ENCODE peak calls at places on chromosomes 16 and 17, in eight cellular contexts. J, C, P, K, F, D, N and B are unnamed samples.

GRCh38 chr17:57806083-57806830 is 43.6 kb downstream of the MRPS23 start:
- DNase-seq in J (no peak), C (no peak), P (peak), K (no peak), F (no peak), D (no peak), N (peak), B (no peak)

GRCh38 chr17:59872351-59872750 is 20.4 kb downstream of the TUBD1 start:
- DNase-seq in J (no peak), C (no peak), P (no peak), K (no peak), F (no peak), D (no peak), N (no peak), B (no peak)

GRCh38 chr17:50558955-50559614 is 1.4 kb upstream of the CACNA1G start:
- DNase-seq in J (no peak), C (no peak), P (no peak), K (no peak), F (no peak), D (no peak), N (peak), B (no peak)

GRCh38 chr16:31711344-31711845 is 162.2 kb upstream of the ZNF267 start:
- DNase-seq in J (no peak), C (no peak), P (no peak), K (no peak), F (no peak), D (no peak), N (no peak), B (no peak)

GRCh38 chr17:45092932-45093430 is 31.9 kb downstream of the NMT1 start:
- DNase-seq in J (no peak), C (peak), P (no peak), K (peak), F (peak), D (no peak), N (no peak), B (peak)

GRCh38 chr17:81537343-81537855 is 9.2 kb downstream of the FSCN2 start:
- DNase-seq in J (no peak), C (no peak), P (peak), K (no peak), F (no peak), D (no peak), N (peak), B (no peak)

GRCh38 chr16:51731160-51731559 is 580.1 kb upstream of the SALL1 start:
- DNase-seq in J (no peak), C (no peak), P (peak), K (no peak), F (no peak), D (no peak), N (no peak), B (no peak)

GRCh38 chr17:61536417-61536955 is 54.5 kb downstream of the NACA2 start:
- DNase-seq in J (no peak), C (no peak), P (no peak), K (no peak), F (no peak), D (no peak), N (no peak), B (no peak)

GRCh38 chr17:31724619-31725018 is 134.4 kb downstream of the COPRS start:
- DNase-seq in J (no peak), C (no peak), P (no peak), K (no peak), F (no peak), D (no peak), N (no peak), B (peak)

GRCh38 chr17:8674344-8675305 is 44.1 kb upstream of the MYH10 start:
- DNase-seq in J (no peak), C (peak), P (no peak), K (no peak), F (no peak), D (no peak), N (no peak), B (peak)

GRCh38 chr16:83930730-83931500 is 22.1 kb upstream of the OSGIN1 start:
- DNase-seq in J (no peak), C (no peak), P (no peak), K (no peak), F (no peak), D (no peak), N (no peak), B (no peak)

GRCh38 chr17:51455931-51456330 is 195.6 kb downstream of the UTP18 start:
- DNase-seq in J (no peak), C (no peak), P (no peak), K (no peak), F (no peak), D (no peak), N (no peak), B (no peak)

GRCh38 chr16:82580293-82580900 is 46.4 kb upstream of the CDH13 start:
- DNase-seq in J (no peak), C (no peak), P (no peak), K (no peak), F (no peak), D (no peak), N (peak), B (no peak)

GRCh38 chr16:72976047-72976746 is 71.7 kb downstream of the ZFHX3 start:
- DNase-seq in J (no peak), C (no peak), P (no peak), K (no peak), F (no peak), D (no peak), N (no peak), B (no peak)

GRCh38 chr16:81994485-81994884 is 16.8 kb downstream of the SDR42E1 start:
- DNase-seq in J (no peak), C (no peak), P (no peak), K (no peak), F (no peak), D (no peak), N (peak), B (no peak)

GRCh38 chr16:5461574-5461973 is 364.0 kb upstream of the EEF2KMT start:
- DNase-seq in J (no peak), C (no peak), P (no peak), K (no peak), F (no peak), D (no peak), N (peak), B (no peak)

GRCh38 chr16:8931864-8932263 is 31.8 kb downstream of the USP7 start:
- DNase-seq in J (peak), C (peak), P (no peak), K (no peak), F (peak), D (no peak), N (no peak), B (peak)

GRCh38 chr16:73000907-73001521 is 46.9 kb downstream of the ZFHX3 start:
- DNase-seq in J (no peak), C (no peak), P (no peak), K (no peak), F (no peak), D (no peak), N (no peak), B (no peak)

GRCh38 chr17:18932360-18933055 is 19.5 kb upstream of the SLC5A10 start:
- DNase-seq in J (peak), C (no peak), P (no peak), K (no peak), F (no peak), D (no peak), N (no peak), B (no peak)

GRCh38 chr17:74780443-74781238 is 4.5 kb upstream of the NAT9 start:
- DNase-seq in J (no peak), C (no peak), P (no peak), K (no peak), F (no peak), D (no peak), N (peak), B (peak)

GRCh38 chr17:80021600-80021999 is 14.1 kb downstream of the TBC1D16 start:
- DNase-seq in J (no peak), C (no peak), P (no peak), K (no peak), F (no peak), D (no peak), N (no peak), B (no peak)

GRCh38 chr17:2749058-2749783 is at the start of gene CCDC92B:
- DNase-seq in J (no peak), C (no peak), P (no peak), K (no peak), F (no peak), D (no peak), N (peak), B (no peak)

GRCh38 chr16:2194166-2194834 is 2.1 kb downstream of the CASKIN1 start:
- DNase-seq in J (no peak), C (no peak), P (peak), K (no peak), F (no peak), D (no peak), N (peak), B (peak)

GRCh38 chr17:79601604-79602420 is 9.0 kb downstream of the RBFOX3 start:
- DNase-seq in J (no peak), C (no peak), P (no peak), K (no peak), F (no peak), D (no peak), N (no peak), B (no peak)

GRCh38 chr16:2043296-2043979 is 4.2 kb downstream of the NTHL1 start:
- DNase-seq in J (no peak), C (no peak), P (no peak), K (no peak), F (no peak), D (no peak), N (no peak), B (no peak)

GRCh38 chr17:12990041-12990808 is 27.6 kb downstream of the ELAC2 start:
- DNase-seq in J (no peak), C (no peak), P (no peak), K (no peak), F (no peak), D (no peak), N (peak), B (no peak)

GRCh38 chr16:24540575-24541240 is 1.3 kb downstream of the RBBP6 start:
- DNase-seq in J (peak), C (no peak), P (peak), K (no peak), F (no peak), D (no peak), N (peak), B (peak)

GRCh38 chr17:72126575-72127486 is 6.0 kb downstream of the SOX9 start:
- DNase-seq in J (no peak), C (no peak), P (peak), K (no peak), F (no peak), D (no peak), N (no peak), B (peak)

GRCh38 chr17:64449545-64449944 is 630 bp downstream of the MILR1 start:
- DNase-seq in J (no peak), C (no peak), P (no peak), K (no peak), F (no peak), D (no peak), N (no peak), B (peak)

GRCh38 chr16:75247249-75247648 is 4.2 kb downstream of the BCAR1 start:
- DNase-seq in J (no peak), C (no peak), P (no peak), K (no peak), F (no peak), D (no peak), N (no peak), B (peak)

GRCh38 chr16:79887541-79888540 is 287.3 kb upstream of the MAF start:
- DNase-seq in J (no peak), C (no peak), P (no peak), K (no peak), F (no peak), D (no peak), N (no peak), B (no peak)

GRCh38 chr16:89193021-89193575 is 7.2 kb downstream of the SLC22A31 start:
- DNase-seq in J (no peak), C (no peak), P (no peak), K (peak), F (no peak), D (no peak), N (peak), B (peak)

GRCh38 chr17:65145743-65146142 is 8.6 kb downstream of the RGS9 start:
- DNase-seq in J (no peak), C (no peak), P (no peak), K (no peak), F (no peak), D (no peak), N (no peak), B (no peak)

GRCh38 chr16:20385844-20386832 is 18.4 kb downstream of the PDILT start:
- DNase-seq in J (peak), C (peak), P (peak), K (no peak), F (no peak), D (peak), N (peak), B (peak)